ENCODE peak calls at places on chromosomes 13 and 19, in seven cellular contexts. I is heart right ventricle, B is suprapubic skin, F is heart left ventricle, M is pancreas, W is tibial nerve, K is H9. R is an unnamed sample. For H3K4me1, the result is how much of the 10 kb centered on the place peaks cover.

GRCh38 chr19:7468840-7469239 is 20.0 kb downstream of the PEX11G start:
- DNase-seq in K (no peak), M (no peak), B (no peak), F (no peak), W (no peak), I (no peak), R (no peak)

GRCh38 chr13:75437582-75438318 is 44.2 kb downstream of the TBC1D4 start:
- DNase-seq in M (no peak), W (no peak), K (no peak), I (no peak), F (no peak), B (no peak), R (peak)

GRCh38 chr19:42596391-42597071 is 1.8 kb upstream of the CEACAM8 start:
- DNase-seq in K (peak), M (peak), W (no peak), F (peak), B (no peak), I (peak), R (peak)

GRCh38 chr13:23856008-23856750 is 33.0 kb downstream of the MIPEP start:
- DNase-seq in F (no peak), M (no peak), K (peak), W (no peak), I (no peak), B (no peak), R (no peak)

GRCh38 chr19:11530432-11530831 is 1.5 kb upstream of the ECSIT start:
- DNase-seq in F (peak), W (no peak), B (peak), I (peak), M (peak), K (peak), R (peak)

GRCh38 chr13:64206430-64207225 is 2791.0 kb upstream of the PCDH20 start:
- DNase-seq in K (peak), W (no peak), I (no peak), M (no peak), F (no peak), B (no peak), R (peak)

GRCh38 chr19:14375055-14375581 is 6.1 kb upstream of the ADGRE5 start:
- DNase-seq in B (no peak), W (no peak), K (no peak), M (no peak), I (peak), F (peak), R (no peak)

GRCh38 chr13:97256343-97256783 is 34.2 kb downstream of the MBNL2 start:
- DNase-seq in F (no peak), K (no peak), M (no peak), B (no peak), I (no peak), W (no peak), R (no peak)

GRCh38 chr19:47607564-47608073 is 1.3 kb upstream of the BICRA start:
- DNase-seq in F (no peak), M (no peak), I (no peak), B (no peak), K (no peak), W (no peak), R (no peak)

GRCh38 chr13:105070452-105070851 is 1465.0 kb downstream of the EFNB2 start:
- DNase-seq in W (no peak), K (no peak), I (no peak), B (no peak), F (no peak), M (no peak), R (no peak)

GRCh38 chr13:29993716-29994488 is 143.5 kb upstream of the UBL3 start:
- DNase-seq in K (no peak), W (no peak), I (no peak), M (no peak), B (no peak), F (no peak), R (no peak)

GRCh38 chr19:40466219-40467006 is at the start of gene SPTBN4:
- DNase-seq in B (peak), M (peak), K (peak), W (peak), F (peak), I (peak), R (peak)

GRCh38 chr13:51825165-51825592 is 19.8 kb downstream of the TMEM272 start:
- DNase-seq in K (no peak), F (no peak), W (no peak), M (no peak), B (no peak), I (no peak), R (no peak)

GRCh38 chr19:1090731-1091543 is 4.2 kb downstream of the POLR2E start:
- DNase-seq in B (no peak), W (no peak), I (no peak), M (peak), F (no peak), K (no peak), R (no peak)

GRCh38 chr19:11551603-11552235 is 7.3 kb downstream of the ELOF1 start:
- DNase-seq in I (no peak), W (no peak), M (no peak), F (no peak), K (peak), B (no peak), R (peak)

GRCh38 chr19:46791944-46792343 is 3.5 kb upstream of the SLC1A5 start:
- DNase-seq in K (no peak), W (no peak), M (no peak), F (no peak), B (no peak), I (no peak), R (no peak)

GRCh38 chr19:46913852-46914430 is 53.1 kb downstream of the ARHGAP35 start:
- DNase-seq in B (no peak), W (no peak), M (no peak), K (no peak), F (no peak), I (no peak), R (no peak)

GRCh38 chr13:110108348-110109139 is 198.4 kb downstream of the COL4A1 start:
- DNase-seq in K (peak), B (no peak), I (peak), W (peak), F (peak), M (peak), R (peak)

GRCh38 chr19:574658-575526 is 2.5 kb downstream of the BSG start:
- DNase-seq in K (no peak), I (peak), B (peak), W (no peak), F (peak), M (peak), R (peak)

GRCh38 chr13:51626749-51627148 is 42.5 kb downstream of the WDFY2 start:
- DNase-seq in W (no peak), K (no peak), B (no peak), M (peak), F (peak), I (no peak), R (no peak)

GRCh38 chr13:59444210-59444857 is 719.4 kb downstream of the DIAPH3 start:
- DNase-seq in M (no peak), B (no peak), I (no peak), K (no peak), W (no peak), F (no peak), R (no peak)

DNA sequence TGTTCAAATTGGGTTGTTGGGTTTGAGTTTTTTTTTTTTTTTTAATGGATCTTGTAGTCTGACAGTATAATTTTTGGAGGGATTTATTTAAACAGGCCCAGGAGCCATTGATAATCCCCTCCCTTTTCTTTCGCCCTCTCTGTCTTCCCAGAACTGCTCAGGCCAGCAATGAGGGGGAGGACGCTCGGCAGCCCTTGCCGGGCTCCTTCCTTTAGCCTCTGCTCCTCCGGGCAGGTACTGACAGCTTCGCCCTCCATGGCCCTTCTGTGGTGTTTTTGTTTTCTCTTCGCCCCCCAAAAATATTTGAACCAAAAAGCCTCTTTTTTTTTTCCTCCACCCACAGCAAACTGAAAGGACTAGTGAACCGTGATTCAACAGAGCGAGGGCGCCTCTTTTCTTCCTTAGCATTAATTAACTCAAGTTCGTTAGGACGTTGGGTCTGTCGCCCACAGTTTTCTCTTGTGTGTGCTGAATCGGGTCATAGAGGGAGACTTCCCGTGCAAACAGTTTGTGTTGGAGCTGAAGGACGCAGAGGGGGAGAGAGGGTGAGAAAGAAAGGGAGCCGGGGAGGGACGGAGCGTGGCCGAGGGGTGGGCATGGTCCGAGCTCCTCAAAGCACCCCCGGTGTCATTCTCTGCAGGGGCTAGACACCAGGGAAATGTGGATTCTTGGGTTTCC is 21.5 kb downstream of the NFIX start:
- DNase-seq in B (no peak), F (no peak), K (no peak), W (no peak), I (no peak), M (no peak), R (peak)
- H3K4me1 ChIP-seq in B (half or more), F (half or more), K (under half), W (under half), I (half or more), M (under half), R (under half)

GRCh38 chr19:33288666-33289065 is 13.7 kb downstream of the CEBPA start:
- DNase-seq in F (no peak), M (no peak), K (no peak), B (no peak), W (no peak), I (no peak), R (no peak)
- H3K4me1 ChIP-seq in F (under half), M (under half), K (under half), B (under half), W (under half), I (under half), R (under half)

GRCh38 chr13:79486433-79487188 is 5.7 kb downstream of the NDFIP2 start:
- DNase-seq in K (no peak), M (no peak), B (no peak), I (no peak), W (no peak), F (no peak), R (no peak)
- H3K4me1 ChIP-seq in K (under half), M (half or more), B (half or more), I (under half), W (under half), F (under half), R (under half)

GRCh38 chr13:45826741-45827140 is 24.8 kb downstream of the SIAH3 start:
- DNase-seq in M (no peak), B (no peak), F (no peak), W (no peak), I (no peak), K (no peak), R (no peak)

GRCh38 chr13:45825124-45825650 is 26.4 kb downstream of the SIAH3 start:
- DNase-seq in I (no peak), W (no peak), M (no peak), B (no peak), K (no peak), F (no peak), R (no peak)

GRCh38 chr13:45821861-45822260 is 29.7 kb downstream of the SIAH3 start:
- DNase-seq in I (no peak), W (no peak), K (no peak), F (no peak), B (no peak), M (no peak), R (no peak)

GRCh38 chr13:45820106-45820838 is 31.3 kb downstream of the SIAH3 start:
- DNase-seq in K (no peak), W (no peak), I (no peak), M (no peak), B (no peak), F (no peak), R (no peak)

DNA sequence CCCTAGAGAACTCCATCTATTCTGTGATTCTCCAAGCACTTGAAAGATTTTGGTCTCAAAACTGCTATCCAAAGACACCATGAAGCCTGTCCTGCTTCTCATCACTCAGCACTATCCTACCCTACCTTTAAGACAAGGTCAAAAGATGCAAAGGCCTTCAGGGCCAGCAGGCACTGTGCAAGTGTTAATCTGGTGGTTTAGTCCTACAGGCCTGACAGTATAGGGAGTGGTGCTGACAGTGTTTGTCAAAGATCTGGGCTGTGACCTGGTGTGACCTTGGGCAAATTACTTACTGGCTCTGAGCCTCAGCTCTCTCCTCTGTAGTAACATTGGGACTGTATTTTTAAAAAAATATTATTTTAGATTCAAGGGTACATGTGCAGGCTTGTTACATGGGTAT is 28.0 kb downstream of the SIAH3 start:
- DNase-seq in M (no peak), B (no peak), F (no peak), W (no peak), I (no peak), K (no peak), R (no peak)
- H3K4me1 ChIP-seq in M (under half), B (under half), F (under half), W (under half), I (under half), K (under half), R (under half)

R was measured in neural progenitor cell.